ENCODE peak calls at places on chromosome 12, in five cellular contexts. N is GM12878, O is H1, F is GM23338, C is stomach. H is an unnamed sample. For H3K27me3, the result is how much of the 10 kb centered on the place peaks cover.

GRCh38 chr12:105025890-105026289 is 39.8 kb downstream of the NOPCHAP1 start:
- DNase-seq in O (no peak), C (peak), F (no peak), N (no peak), H (peak)

GRCh38 chr12:96862326-96862725 is 44.7 kb upstream of the NEDD1 start:
- DNase-seq in N (no peak), C (no peak), F (peak), O (no peak), H (no peak)

GRCh38 chr12:55699471-55700055 is 8.1 kb downstream of the ITGA7 start:
- DNase-seq in F (no peak), C (no peak), N (no peak), O (no peak), H (no peak)

GRCh38 chr12:15924956-15925355 is 13.8 kb downstream of the DERA start:
- DNase-seq in O (no peak), C (no peak), N (no peak), F (no peak), H (no peak)

GRCh38 chr12:55698965-55699364 is 8.7 kb downstream of the ITGA7 start:
- DNase-seq in F (no peak), O (no peak), C (no peak), N (no peak), H (no peak)

GRCh38 chr12:120015313-120015712 is 26.3 kb downstream of the BICDL1 start:
- DNase-seq in F (no peak), C (no peak), N (peak), O (no peak), H (no peak)

GRCh38 chr12:111767362-111768158 is 827 bp downstream of the ALDH2 start:
- DNase-seq in C (no peak), N (no peak), O (no peak), F (peak), H (no peak)

GRCh38 chr12:110917467-110917866 is 2.9 kb downstream of the MYL2 start:
- DNase-seq in F (no peak), N (no peak), O (no peak), C (no peak), H (no peak)

GRCh38 chr12:14961466-14962155 is at the start of gene ARHGDIB:
- DNase-seq in F (peak), C (peak), N (peak), O (no peak), H (peak)

GRCh38 chr12:6198556-6198955 is 1.6 kb upstream of the CD9 start:
- DNase-seq in F (no peak), O (no peak), N (no peak), C (no peak), H (no peak)

GRCh38 chr12:6197996-6198395 is 2.2 kb upstream of the CD9 start:
- DNase-seq in C (no peak), N (no peak), O (no peak), F (peak), H (peak)

GRCh38 chr12:6193853-6194815 is 6.1 kb upstream of the CD9 start:
- DNase-seq in O (no peak), C (peak), N (no peak), F (peak), H (no peak)

GRCh38 chr12:6192604-6193380 is 7.4 kb upstream of the CD9 start:
- DNase-seq in C (no peak), F (no peak), O (no peak), N (no peak), H (no peak)

DNA sequence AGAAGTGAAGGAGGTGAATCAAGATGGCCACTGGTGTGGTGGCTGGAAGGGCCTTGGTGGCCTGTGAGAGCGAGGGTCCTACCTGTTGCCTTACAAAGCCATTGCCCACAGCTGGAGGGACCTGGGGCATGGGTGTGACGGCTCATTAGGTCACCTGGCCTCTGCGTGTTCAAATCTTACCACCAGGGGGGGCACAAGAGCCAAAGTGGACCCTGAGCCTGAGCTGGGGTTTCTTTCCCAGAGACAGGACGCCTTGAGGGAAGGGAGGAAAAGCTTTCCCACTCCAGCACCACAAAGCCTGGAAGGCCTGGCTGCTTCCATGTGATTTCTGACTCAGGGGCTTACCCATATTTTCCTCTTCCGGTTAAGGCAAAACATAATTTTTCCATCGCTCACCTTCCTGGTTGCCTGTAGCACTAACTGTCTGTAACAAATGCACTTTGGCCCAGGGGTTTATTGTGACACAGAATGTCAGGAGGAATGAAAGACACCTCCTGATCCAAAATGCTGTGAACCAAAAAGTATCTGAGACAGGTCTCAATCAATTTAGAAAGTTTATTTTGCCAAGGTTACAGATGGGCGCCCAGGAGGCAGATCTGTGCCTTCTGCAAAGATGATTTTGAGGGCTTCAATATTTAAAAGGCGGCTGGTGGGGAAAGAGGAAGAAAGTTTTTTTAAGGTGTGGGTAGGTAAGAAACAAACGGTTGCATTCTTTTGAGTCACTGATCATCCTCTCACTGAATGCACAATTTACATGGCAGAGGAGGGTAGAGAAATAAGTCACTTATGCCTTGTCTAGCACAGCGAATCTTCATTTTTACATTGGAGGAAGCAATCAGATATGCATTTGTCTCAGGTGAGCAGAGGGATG is 4.3 kb upstream of the CD9 start:
- DNase-seq in F (peak), C (peak), O (peak), N (peak), H (peak)
- TF ChIP-seq POLR2AphosphoS5 in F (no peak), C (peak), O (no peak), N (no peak), H (peak)

GRCh38 chr12:3991798-3992580 is 118.8 kb upstream of the PARP11 start:
- DNase-seq in O (no peak), F (no peak), C (no peak), N (no peak), H (no peak)
- H3K27me3 ChIP-seq in O (under half), F (under half), C (under half), N (under half), H (under half)

DNA sequence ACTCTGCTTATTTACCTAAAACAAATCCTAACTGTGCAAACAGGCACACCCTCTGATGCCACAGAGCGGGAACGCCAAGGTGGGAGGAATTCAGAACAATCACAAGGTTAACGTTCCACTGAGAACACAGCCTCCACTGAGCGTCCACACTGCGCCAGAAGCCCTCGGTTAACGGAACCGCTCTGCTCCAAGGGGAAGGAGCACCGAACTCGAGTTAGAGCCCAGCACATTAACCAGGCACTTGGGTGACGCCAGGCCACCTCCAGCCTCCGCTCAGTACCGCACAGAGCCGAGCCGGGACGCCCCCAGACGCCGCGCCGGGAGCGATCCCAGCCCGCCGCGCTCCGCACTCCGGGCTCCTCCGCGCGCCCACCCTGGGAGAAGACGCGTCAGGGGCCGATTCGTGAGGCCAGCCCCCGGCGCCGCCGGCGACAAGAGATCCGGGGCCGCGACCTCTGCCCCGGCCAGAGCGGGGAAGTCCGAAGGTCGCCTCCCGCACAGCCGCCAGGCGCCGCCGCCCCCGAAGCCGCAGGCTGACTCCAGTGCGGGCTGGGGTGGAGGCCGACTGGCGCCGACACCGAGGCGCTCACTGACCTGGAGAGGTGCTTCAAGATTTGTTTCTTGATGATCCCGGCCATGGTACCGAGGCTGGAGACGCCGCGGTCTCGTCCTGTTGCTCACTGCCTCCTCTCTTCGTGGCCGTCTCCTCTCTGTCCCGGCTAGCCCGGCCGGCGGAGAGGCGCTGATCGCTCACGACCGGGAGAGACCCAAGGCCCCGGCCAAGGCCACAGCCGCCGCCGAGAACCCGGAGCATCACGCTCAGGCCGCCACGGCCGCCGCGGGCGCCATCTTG is 450 bp downstream of the BLTP3B start:
- DNase-seq in F (peak), O (no peak), N (no peak), C (peak), H (peak)
- TF ChIP-seq POLR2AphosphoS5 in F (peak), O (peak), N (peak), C (peak), H (peak)

GRCh38 chr12:89236748-89237428 is 115.4 kb downstream of the DUSP6 start:
- DNase-seq in O (no peak), F (no peak), N (no peak), C (no peak), H (peak)
- H3K27me3 ChIP-seq in O (under half), F (under half), N (under half), C (under half), H (under half)

GRCh38 chr12:13153180-13153579 is 43.3 kb upstream of the EMP1 start:
- DNase-seq in O (no peak), F (no peak), C (no peak), N (no peak), H (no peak)

GRCh38 chr12:13152756-13153155 is 43.8 kb upstream of the EMP1 start:
- DNase-seq in F (no peak), N (no peak), C (no peak), O (no peak), H (no peak)

GRCh38 chr12:13154851-13155250 is 41.7 kb upstream of the EMP1 start:
- DNase-seq in N (no peak), O (no peak), F (no peak), C (no peak), H (no peak)

GRCh38 chr12:13152281-13152680 is 44.2 kb upstream of the EMP1 start:
- DNase-seq in F (no peak), N (no peak), C (no peak), O (no peak), H (no peak)

GRCh38 chr12:13154027-13154538 is 42.4 kb upstream of the EMP1 start:
- DNase-seq in O (no peak), F (no peak), N (no peak), C (no peak), H (no peak)
- TF ChIP-seq POLR2AphosphoS5 in O (no peak), F (no peak), N (no peak), C (no peak), H (no peak)

GRCh38 chr12:66187822-66188221 is 1.2 kb upstream of the IRAK3 start:
- DNase-seq in C (no peak), O (no peak), N (no peak), F (no peak), H (no peak)
- H3K27me3 ChIP-seq in C (under half), O (under half), N (under half), F (under half), H (under half)

DNA sequence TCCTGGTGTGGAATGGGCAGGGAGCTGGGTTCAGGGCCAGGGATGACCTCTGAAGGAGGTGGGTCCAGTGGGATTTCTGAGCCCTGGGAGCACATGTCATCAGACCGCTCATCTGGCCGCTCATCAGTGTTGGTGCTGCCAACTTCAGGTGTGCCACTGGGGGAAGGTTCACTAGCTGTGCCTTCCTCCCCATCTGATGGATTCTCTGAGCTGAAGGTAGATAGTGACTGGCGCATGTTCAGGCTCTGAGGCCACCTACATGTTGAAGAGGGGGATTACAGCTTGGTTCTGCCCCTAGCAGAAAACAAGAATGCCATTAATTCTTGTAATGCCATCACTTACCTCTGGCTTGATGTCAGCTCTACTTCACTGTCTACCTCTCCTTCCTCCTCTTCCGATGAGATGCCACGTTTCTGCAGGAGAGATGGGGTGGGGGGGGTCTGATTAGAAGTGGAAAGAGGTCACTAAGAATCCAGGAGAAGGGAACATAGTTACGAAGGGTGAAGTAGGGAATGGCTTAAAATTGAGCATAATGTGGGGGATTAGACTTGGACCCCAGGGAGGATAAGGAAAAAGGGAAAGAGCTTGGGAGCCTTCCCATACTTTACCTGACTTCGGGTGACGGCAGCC is 17.2 kb downstream of the MAP3K12 start:
- DNase-seq in O (no peak), C (no peak), N (no peak), F (peak), H (no peak)
- TF ChIP-seq POLR2AphosphoS5 in O (peak), C (no peak), N (peak), F (peak), H (no peak)

GRCh38 chr12:53803703-53804102 is 51.9 kb upstream of the CISTR start:
- DNase-seq in F (peak), C (no peak), N (no peak), O (no peak), H (no peak)
- H3K27me3 ChIP-seq in F (under half), C (under half), N (under half), O (under half), H (under half)

GRCh38 chr12:132619301-132620112 is 931 bp downstream of the P2RX2 start:
- DNase-seq in C (no peak), N (no peak), F (peak), O (no peak), H (no peak)

GRCh38 chr12:132620113-132620892 is 1.7 kb downstream of the P2RX2 start:
- DNase-seq in C (no peak), O (no peak), N (no peak), F (no peak), H (no peak)

GRCh38 chr12:132618683-132619043 is at the start of gene P2RX2:
- DNase-seq in N (no peak), O (no peak), C (no peak), F (peak), H (no peak)

GRCh38 chr12:132617135-132617701 is 1.4 kb upstream of the P2RX2 start:
- DNase-seq in O (no peak), C (no peak), F (no peak), N (no peak), H (no peak)

DNA sequence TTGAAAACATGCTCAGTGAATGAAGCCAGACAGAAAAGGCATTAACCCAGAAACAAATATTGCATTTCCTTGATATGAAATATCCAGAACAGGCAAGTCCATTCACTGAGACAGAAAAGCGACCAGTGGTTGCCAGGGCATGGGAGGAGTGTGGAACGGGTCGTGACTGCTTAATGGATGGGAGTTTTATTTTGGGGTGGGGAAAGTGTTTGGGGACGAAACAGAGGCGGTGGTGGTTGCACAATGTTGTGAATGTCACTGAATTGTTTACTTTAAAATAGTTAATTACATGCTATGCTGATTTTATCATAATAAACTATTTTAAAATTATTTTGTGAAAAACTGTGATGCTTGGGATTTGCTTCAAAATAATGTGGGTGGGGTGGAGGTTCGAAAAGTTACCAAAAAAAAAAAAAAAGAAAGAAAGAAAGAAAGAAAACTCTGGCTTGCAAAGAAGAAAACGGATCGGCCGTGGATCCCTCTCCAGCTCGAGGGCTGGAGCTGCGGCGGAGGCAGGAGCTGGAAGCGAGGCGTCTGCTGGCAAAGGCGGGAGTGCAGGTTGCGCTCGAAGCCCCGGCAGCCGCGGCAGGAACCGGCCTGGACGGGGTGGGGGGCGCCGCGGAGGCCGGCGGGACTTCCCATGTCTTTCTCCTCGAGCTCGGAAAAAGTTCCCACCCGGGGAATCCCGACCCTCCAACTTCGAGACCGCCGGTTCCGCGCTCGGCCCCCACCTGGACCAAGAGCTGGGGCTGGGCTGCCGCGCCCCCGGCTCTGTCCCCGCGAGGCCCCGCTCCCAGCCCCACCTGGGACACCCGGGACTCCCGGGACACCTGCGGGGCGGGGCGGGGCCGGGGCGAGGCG is 524 bp upstream of the P2RX2 start:
- DNase-seq in O (no peak), C (no peak), F (peak), N (no peak), H (no peak)
- TF ChIP-seq POLR2AphosphoS5 in O (no peak), C (no peak), F (no peak), N (no peak), H (no peak)

GRCh38 chr12:125203145-125203765 is 138.0 kb downstream of the AACS start:
- DNase-seq in C (no peak), O (no peak), F (no peak), N (no peak), H (no peak)

GRCh38 chr12:125206757-125207156 is 141.5 kb downstream of the AACS start:
- DNase-seq in O (no peak), C (no peak), N (no peak), F (no peak), H (no peak)

GRCh38 chr12:125198647-125199046 is 133.4 kb downstream of the AACS start:
- DNase-seq in F (peak), C (no peak), O (no peak), N (no peak), H (no peak)

GRCh38 chr12:125201940-125202339 is 136.7 kb downstream of the AACS start:
- DNase-seq in F (no peak), N (no peak), C (no peak), O (no peak), H (no peak)

GRCh38 chr12:125202421-125202820 is 137.2 kb downstream of the AACS start:
- DNase-seq in N (no peak), F (no peak), C (no peak), O (no peak), H (no peak)
- H3K27me3 ChIP-seq in N (under half), F (under half), C (under half), O (under half), H (under half)